ENCODE peak calls at places on chromosomes 11 and 22, in nine cellular contexts. H is T follicular helper cell; V is NAMALWA; A is stimulated activated CD8-positive, alpha-beta memory T cell treated with anti-CD3 and anti-CD28 coated beads, Interleukin-12 subunit alpha, Interleukin-12 subunit beta, amount 100 ng/mL, for 1 hour; G is WTC11; W is H9; D is stimulated activated CD4-positive, alpha-beta T cell treated with anti-CD3 and anti-CD28 coated beads, Interleukin-15, amount 100 ng/mL, for 1 hour; T is mucosa of gallbladder; S is effector memory CD8-positive, alpha-beta T cell. O is an unnamed sample.

GRCh38 chr11:125553357-125553756 is 15.9 kb upstream of the EI24 start:
- DNase-seq in H (no peak), V (no peak), A (no peak), G (no peak), W (no peak), D (no peak), T (no peak), S (no peak), O (no peak)

GRCh38 chr11:87840786-87841185 is 334.5 kb downstream of the RAB38 start:
- DNase-seq in H (no peak), V (no peak), A (no peak), G (no peak), W (no peak), D (no peak), T (no peak), S (no peak), O (no peak)

GRCh38 chr11:134155946-134156865 is 67.6 kb downstream of the NCAPD3 start:
- DNase-seq in H (no peak), V (no peak), A (no peak), G (no peak), W (no peak), D (no peak), T (no peak), S (no peak), O (no peak)

GRCh38 chr22:49828599-49828965 is 909 bp upstream of the BRD1 start:
- DNase-seq in H (no peak), V (no peak), A (no peak), G (no peak), W (no peak), D (no peak), T (no peak), S (no peak), O (no peak)

GRCh38 chr11:48384670-48385069 is 18.4 kb upstream of the OR4C5 start:
- DNase-seq in H (no peak), V (peak), A (no peak), G (no peak), W (no peak), D (no peak), T (no peak), S (no peak), O (peak)

GRCh38 chr22:37661160-37661924 is 2.8 kb downstream of the PDXP start:
- DNase-seq in H (no peak), V (peak), A (no peak), G (no peak), W (no peak), D (no peak), T (no peak), S (no peak), O (no peak)

GRCh38 chr11:46366661-46367161 is 14.8 kb upstream of the MDK start:
- DNase-seq in H (no peak), V (no peak), A (no peak), G (no peak), W (no peak), D (no peak), T (no peak), S (no peak), O (no peak)

GRCh38 chr11:131465746-131466145 is 95.3 kb downstream of the NTM start:
- DNase-seq in H (no peak), V (no peak), A (no peak), G (peak), W (peak), D (no peak), T (no peak), S (no peak), O (no peak)

GRCh38 chr11:77457340-77457739 is 16.6 kb downstream of the PAK1 start:
- DNase-seq in H (no peak), V (no peak), A (no peak), G (no peak), W (peak), D (no peak), T (no peak), S (no peak), O (no peak)

GRCh38 chr11:129965248-129965647 is 37.4 kb downstream of the PRDM10 start:
- DNase-seq in H (no peak), V (no peak), A (no peak), G (no peak), W (no peak), D (no peak), T (no peak), S (no peak), O (no peak)

GRCh38 chr22:39287076-39287743 is 32.2 kb downstream of the RPL3 start:
- DNase-seq in H (no peak), V (peak), A (no peak), G (no peak), W (no peak), D (no peak), T (no peak), S (no peak), O (no peak)

O was measured in MCF 10A.